ENCODE peak calls at places on chromosomes 5 and 9, in six cellular contexts. One of them, this sample, is unnamed.

GRCh38 chr5:168578506-168579205 is 512 bp downstream of the PANK3 start:
- DNase-seq in fibroblast of the aortic adventitia: peak
- DNase-seq in lower leg skin: no peak
- DNase-seq in AG10803: no peak
- DNase-seq in lower lobe of right lung: no peak
- DNase-seq in HCT116: no peak
- DNase-seq in this sample: peak

GRCh38 chr5:179558912-179559279 is 8.5 kb downstream of the RUFY1 start:
- DNase-seq in fibroblast of the aortic adventitia: peak
- DNase-seq in lower leg skin: no peak
- DNase-seq in AG10803: peak
- DNase-seq in lower lobe of right lung: no peak
- DNase-seq in HCT116: no peak
- DNase-seq in this sample: peak

GRCh38 chr9:90642570-90643539 is at the start of gene DIRAS2:
- DNase-seq in fibroblast of the aortic adventitia: peak
- DNase-seq in lower leg skin: peak
- DNase-seq in AG10803: peak
- DNase-seq in lower lobe of right lung: peak
- DNase-seq in HCT116: peak
- DNase-seq in this sample: peak

GRCh38 chr5:32586251-32586642 is 890 bp downstream of the SUB1 start:
- DNase-seq in fibroblast of the aortic adventitia: no peak
- DNase-seq in lower leg skin: no peak
- DNase-seq in AG10803: no peak
- DNase-seq in lower lobe of right lung: no peak
- DNase-seq in HCT116: no peak
- DNase-seq in this sample: no peak

GRCh38 chr9:136482046-136482792 is 621 bp downstream of the SEC16A start:
- DNase-seq in fibroblast of the aortic adventitia: peak
- DNase-seq in lower leg skin: no peak
- DNase-seq in AG10803: peak
- DNase-seq in lower lobe of right lung: no peak
- DNase-seq in HCT116: no peak
- DNase-seq in this sample: peak

GRCh38 chr5:66821626-66822429 is 225.6 kb downstream of the MAST4 start:
- DNase-seq in fibroblast of the aortic adventitia: no peak
- DNase-seq in lower leg skin: no peak
- DNase-seq in AG10803: no peak
- DNase-seq in lower lobe of right lung: no peak
- DNase-seq in HCT116: no peak
- DNase-seq in this sample: no peak

GRCh38 chr5:78803386-78803785 is 154.8 kb upstream of the LHFPL2 start:
- DNase-seq in fibroblast of the aortic adventitia: peak
- DNase-seq in lower leg skin: peak
- DNase-seq in AG10803: peak
- DNase-seq in lower lobe of right lung: no peak
- DNase-seq in HCT116: no peak
- DNase-seq in this sample: no peak

GRCh38 chr5:78771260-78772240 is 123.0 kb upstream of the LHFPL2 start:
- DNase-seq in fibroblast of the aortic adventitia: no peak
- DNase-seq in lower leg skin: no peak
- DNase-seq in AG10803: no peak
- DNase-seq in lower lobe of right lung: peak
- DNase-seq in HCT116: no peak
- DNase-seq in this sample: no peak

GRCh38 chr9:88090151-88090581 is 48.1 kb downstream of the SPATA31C2 start:
- DNase-seq in fibroblast of the aortic adventitia: peak
- DNase-seq in lower leg skin: no peak
- DNase-seq in AG10803: no peak
- DNase-seq in lower lobe of right lung: no peak
- DNase-seq in HCT116: no peak
- DNase-seq in this sample: peak

GRCh38 chr5:168291281-168291960 is at the start of gene WWC1:
- DNase-seq in fibroblast of the aortic adventitia: no peak
- DNase-seq in lower leg skin: peak
- DNase-seq in AG10803: no peak
- DNase-seq in lower lobe of right lung: peak
- DNase-seq in HCT116: peak
- DNase-seq in this sample: peak

GRCh38 chr9:130912932-130913598 is 16.5 kb upstream of the QRFP start:
- DNase-seq in fibroblast of the aortic adventitia: peak
- DNase-seq in lower leg skin: no peak
- DNase-seq in AG10803: peak
- DNase-seq in lower lobe of right lung: no peak
- DNase-seq in HCT116: no peak
- DNase-seq in this sample: no peak

GRCh38 chr9:3848445-3849114 is 322.8 kb upstream of the RFX3 start:
- DNase-seq in fibroblast of the aortic adventitia: no peak
- DNase-seq in lower leg skin: peak
- DNase-seq in AG10803: no peak
- DNase-seq in lower lobe of right lung: no peak
- DNase-seq in HCT116: no peak
- DNase-seq in this sample: peak

GRCh38 chr5:76762484-76762883 is 46.6 kb downstream of the F2R start:
- DNase-seq in fibroblast of the aortic adventitia: no peak
- DNase-seq in lower leg skin: no peak
- DNase-seq in AG10803: no peak
- DNase-seq in lower lobe of right lung: no peak
- DNase-seq in HCT116: no peak
- DNase-seq in this sample: no peak

GRCh38 chr5:86244153-86244552 is 373.6 kb upstream of the COX7C start:
- DNase-seq in fibroblast of the aortic adventitia: no peak
- DNase-seq in lower leg skin: no peak
- DNase-seq in AG10803: no peak
- DNase-seq in lower lobe of right lung: no peak
- DNase-seq in HCT116: no peak
- DNase-seq in this sample: no peak

GRCh38 chr9:17627641-17628040 is 48.8 kb downstream of the SH3GL2 start:
- DNase-seq in fibroblast of the aortic adventitia: no peak
- DNase-seq in lower leg skin: no peak
- DNase-seq in AG10803: no peak
- DNase-seq in lower lobe of right lung: no peak
- DNase-seq in HCT116: no peak
- DNase-seq in this sample: no peak

GRCh38 chr5:146001544-146002185 is 65.3 kb downstream of the SH3RF2 start:
- DNase-seq in fibroblast of the aortic adventitia: peak
- DNase-seq in lower leg skin: no peak
- DNase-seq in AG10803: no peak
- DNase-seq in lower lobe of right lung: no peak
- DNase-seq in HCT116: no peak
- DNase-seq in this sample: peak

GRCh38 chr5:126002222-126002897 is 420.8 kb upstream of the GRAMD2B start:
- DNase-seq in fibroblast of the aortic adventitia: peak
- DNase-seq in lower leg skin: peak
- DNase-seq in AG10803: peak
- DNase-seq in lower lobe of right lung: no peak
- DNase-seq in HCT116: no peak
- DNase-seq in this sample: peak

GRCh38 chr9:129007035-129007765 is 20.9 kb downstream of the SH3GLB2 start:
- DNase-seq in fibroblast of the aortic adventitia: peak
- DNase-seq in lower leg skin: no peak
- DNase-seq in AG10803: no peak
- DNase-seq in lower lobe of right lung: peak
- DNase-seq in HCT116: no peak
- DNase-seq in this sample: no peak

GRCh38 chr9:34346873-34347799 is 17.8 kb downstream of the NUDT2 start:
- DNase-seq in fibroblast of the aortic adventitia: no peak
- DNase-seq in lower leg skin: no peak
- DNase-seq in AG10803: no peak
- DNase-seq in lower lobe of right lung: no peak
- DNase-seq in HCT116: no peak
- DNase-seq in this sample: no peak

GRCh38 chr9:98989036-98990000 is 45.6 kb downstream of the COL15A1 start:
- DNase-seq in fibroblast of the aortic adventitia: peak
- DNase-seq in lower leg skin: peak
- DNase-seq in AG10803: peak
- DNase-seq in lower lobe of right lung: no peak
- DNase-seq in HCT116: peak
- DNase-seq in this sample: peak

GRCh38 chr9:97703437-97704326 is 6.5 kb upstream of the XPA start:
- DNase-seq in fibroblast of the aortic adventitia: peak
- DNase-seq in lower leg skin: no peak
- DNase-seq in AG10803: peak
- DNase-seq in lower lobe of right lung: no peak
- DNase-seq in HCT116: peak
- DNase-seq in this sample: peak

GRCh38 chr9:131557855-131558548 is 12.7 kb downstream of the PRRT1B start:
- DNase-seq in fibroblast of the aortic adventitia: no peak
- DNase-seq in lower leg skin: no peak
- DNase-seq in AG10803: no peak
- DNase-seq in lower lobe of right lung: no peak
- DNase-seq in HCT116: no peak
- DNase-seq in this sample: no peak

GRCh38 chr5:10661401-10661800 is 97.5 kb downstream of the ANKRD33B start:
- DNase-seq in fibroblast of the aortic adventitia: no peak
- DNase-seq in lower leg skin: no peak
- DNase-seq in AG10803: no peak
- DNase-seq in lower lobe of right lung: no peak
- DNase-seq in HCT116: no peak
- DNase-seq in this sample: no peak

GRCh38 chr5:128825826-128826225 is 139.5 kb upstream of the SLC27A6 start:
- DNase-seq in fibroblast of the aortic adventitia: peak
- DNase-seq in lower leg skin: no peak
- DNase-seq in AG10803: no peak
- DNase-seq in lower lobe of right lung: no peak
- DNase-seq in HCT116: no peak
- DNase-seq in this sample: peak

GRCh38 chr9:130639866-130640555 is 24.4 kb upstream of the PRDM12 start:
- DNase-seq in fibroblast of the aortic adventitia: no peak
- DNase-seq in lower leg skin: no peak
- DNase-seq in AG10803: no peak
- DNase-seq in lower lobe of right lung: no peak
- DNase-seq in HCT116: no peak
- DNase-seq in this sample: no peak

GRCh38 chr5:118793652-118794051 is 194.7 kb downstream of the DTWD2 start:
- DNase-seq in fibroblast of the aortic adventitia: no peak
- DNase-seq in lower leg skin: no peak
- DNase-seq in AG10803: no peak
- DNase-seq in lower lobe of right lung: no peak
- DNase-seq in HCT116: no peak
- DNase-seq in this sample: no peak

GRCh38 chr5:118793091-118793490 is 195.3 kb downstream of the DTWD2 start:
- DNase-seq in fibroblast of the aortic adventitia: no peak
- DNase-seq in lower leg skin: no peak
- DNase-seq in AG10803: no peak
- DNase-seq in lower lobe of right lung: no peak
- DNase-seq in HCT116: no peak
- DNase-seq in this sample: no peak

GRCh38 chr5:118788351-118788750 is 200.0 kb downstream of the DTWD2 start:
- DNase-seq in fibroblast of the aortic adventitia: no peak
- DNase-seq in lower leg skin: no peak
- DNase-seq in AG10803: no peak
- DNase-seq in lower lobe of right lung: no peak
- DNase-seq in HCT116: no peak
- DNase-seq in this sample: no peak

GRCh38 chr5:118794281-118794680 is 194.1 kb downstream of the DTWD2 start:
- DNase-seq in fibroblast of the aortic adventitia: no peak
- DNase-seq in lower leg skin: no peak
- DNase-seq in AG10803: no peak
- DNase-seq in lower lobe of right lung: no peak
- DNase-seq in HCT116: no peak
- DNase-seq in this sample: no peak

GRCh38 chr5:118791986-118792734 is 196.2 kb downstream of the DTWD2 start:
- DNase-seq in fibroblast of the aortic adventitia: peak
- DNase-seq in lower leg skin: peak
- DNase-seq in AG10803: peak
- DNase-seq in lower lobe of right lung: no peak
- DNase-seq in HCT116: peak
- DNase-seq in this sample: peak
- TF ChIP-seq CTCF in fibroblast of the aortic adventitia: peak
- TF ChIP-seq CTCF in lower leg skin: no peak
- TF ChIP-seq CTCF in AG10803: peak
- TF ChIP-seq CTCF in lower lobe of right lung: peak
- TF ChIP-seq CTCF in HCT116: peak
- TF ChIP-seq CTCF in this sample: peak

GRCh38 chr5:132525299-132525724 is 18.0 kb downstream of the IL5 start:
- DNase-seq in fibroblast of the aortic adventitia: no peak
- DNase-seq in lower leg skin: no peak
- DNase-seq in AG10803: peak
- DNase-seq in lower lobe of right lung: no peak
- DNase-seq in HCT116: no peak
- DNase-seq in this sample: no peak
- TF ChIP-seq CTCF in fibroblast of the aortic adventitia: no peak
- TF ChIP-seq CTCF in lower leg skin: no peak
- TF ChIP-seq CTCF in AG10803: no peak
- TF ChIP-seq CTCF in lower lobe of right lung: no peak
- TF ChIP-seq CTCF in HCT116: no peak
- TF ChIP-seq CTCF in this sample: no peak

GRCh38 chr5:114362977-114363721 is 1.3 kb downstream of the KCNN2 start:
- DNase-seq in fibroblast of the aortic adventitia: peak
- DNase-seq in lower leg skin: no peak
- DNase-seq in AG10803: no peak
- DNase-seq in lower lobe of right lung: no peak
- DNase-seq in HCT116: no peak
- DNase-seq in this sample: no peak

GRCh38 chr5:114361724-114362196 is at the start of gene KCNN2:
- DNase-seq in fibroblast of the aortic adventitia: peak
- DNase-seq in lower leg skin: peak
- DNase-seq in AG10803: peak
- DNase-seq in lower lobe of right lung: peak
- DNase-seq in HCT116: no peak
- DNase-seq in this sample: no peak

GRCh38 chr5:114362197-114362976 is 517 bp downstream of the KCNN2 start:
- DNase-seq in fibroblast of the aortic adventitia: no peak
- DNase-seq in lower leg skin: no peak
- DNase-seq in AG10803: no peak
- DNase-seq in lower lobe of right lung: peak
- DNase-seq in HCT116: no peak
- DNase-seq in this sample: no peak

GRCh38 chr5:114360362-114360761 is 1.5 kb upstream of the KCNN2 start:
- DNase-seq in fibroblast of the aortic adventitia: no peak
- DNase-seq in lower leg skin: no peak
- DNase-seq in AG10803: no peak
- DNase-seq in lower lobe of right lung: no peak
- DNase-seq in HCT116: no peak
- DNase-seq in this sample: no peak

GRCh38 chr5:114360816-114361723 is 800 bp upstream of the KCNN2 start:
- DNase-seq in fibroblast of the aortic adventitia: no peak
- DNase-seq in lower leg skin: no peak
- DNase-seq in AG10803: no peak
- DNase-seq in lower lobe of right lung: no peak
- DNase-seq in HCT116: no peak
- DNase-seq in this sample: no peak
- TF ChIP-seq CTCF in fibroblast of the aortic adventitia: no peak
- TF ChIP-seq CTCF in lower leg skin: no peak
- TF ChIP-seq CTCF in AG10803: no peak
- TF ChIP-seq CTCF in lower lobe of right lung: peak
- TF ChIP-seq CTCF in HCT116: no peak
- TF ChIP-seq CTCF in this sample: no peak

DNA sequence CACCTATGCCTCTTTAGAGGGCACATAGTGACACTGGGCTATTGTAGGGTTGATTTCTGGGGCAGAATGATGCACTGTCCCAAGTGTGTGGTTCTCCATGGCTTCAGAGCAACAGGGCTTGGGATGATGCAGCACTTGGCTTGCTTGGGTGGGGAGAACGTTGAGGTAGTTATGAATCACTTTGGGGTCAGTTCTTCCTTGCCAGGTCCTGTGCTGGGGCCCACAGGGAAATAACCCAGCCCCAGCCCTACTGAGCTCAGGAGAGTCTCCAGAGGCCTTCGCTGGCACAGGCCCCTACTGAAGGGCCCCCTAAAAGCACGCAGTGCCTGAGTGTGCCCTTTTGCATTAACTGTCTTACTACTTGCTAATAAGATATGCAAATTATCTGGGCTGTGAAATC is 24.2 kb downstream of the JADE2 start:
- DNase-seq in fibroblast of the aortic adventitia: peak
- DNase-seq in lower leg skin: no peak
- DNase-seq in AG10803: peak
- DNase-seq in lower lobe of right lung: no peak
- DNase-seq in HCT116: no peak
- DNase-seq in this sample: no peak
- TF ChIP-seq CTCF in fibroblast of the aortic adventitia: peak
- TF ChIP-seq CTCF in lower leg skin: no peak
- TF ChIP-seq CTCF in AG10803: no peak
- TF ChIP-seq CTCF in lower lobe of right lung: no peak
- TF ChIP-seq CTCF in HCT116: no peak
- TF ChIP-seq CTCF in this sample: no peak

This sample was measured in MCF 10A.